ENCODE peak calls at places on chromosomes 12 and 14, in eight cellular contexts. R is AG04450; P is AG10803; N is CD8-positive, alpha-beta T cell; B is dorsolateral prefrontal cortex; O is heart left ventricle; E is A673; Z is transverse colon. M is an unnamed sample.

GRCh38 chr12:64673490-64674169 is 63.3 kb downstream of the RASSF3 start:
- DNase-seq in E (peak), O (no peak), P (no peak), N (no peak), Z (no peak), R (no peak), B (no peak), M (no peak)

GRCh38 chr12:69838086-69838440 is 13.0 kb downstream of the MYRFL start:
- DNase-seq in Z (peak), O (no peak), N (no peak), B (no peak), P (no peak), R (no peak), E (no peak), M (no peak)

GRCh38 chr14:91420686-91421085 is 3.1 kb upstream of the CCDC88C start:
- DNase-seq in B (no peak), P (no peak), N (no peak), Z (no peak), R (no peak), O (no peak), E (no peak), M (no peak)

GRCh38 chr14:80152166-80152565 is 59.1 kb downstream of the DIO2 start:
- DNase-seq in N (no peak), B (no peak), E (peak), Z (no peak), R (no peak), O (no peak), P (no peak), M (no peak)

GRCh38 chr12:19144985-19145384 is 15.5 kb downstream of the PLEKHA5 start:
- DNase-seq in R (no peak), P (no peak), N (no peak), B (no peak), O (no peak), Z (no peak), E (no peak), M (no peak)

GRCh38 chr14:54556535-54556934 is 10.4 kb upstream of the SAMD4A start:
- DNase-seq in B (no peak), O (no peak), E (no peak), R (no peak), P (peak), Z (no peak), N (no peak), M (peak)

GRCh38 chr14:104968153-104968527 is 10.0 kb downstream of the AHNAK2 start:
- DNase-seq in N (no peak), Z (peak), O (peak), E (peak), P (peak), B (no peak), R (no peak), M (no peak)

GRCh38 chr14:71483154-71483553 is 449.1 kb upstream of the RGS6 start:
- DNase-seq in P (no peak), N (no peak), Z (no peak), B (no peak), E (no peak), R (no peak), O (no peak), M (no peak)

GRCh38 chr12:131840643-131841416 is 12.6 kb downstream of the MMP17 start:
- DNase-seq in P (no peak), R (no peak), E (no peak), B (no peak), N (no peak), O (no peak), Z (no peak), M (no peak)

GRCh38 chr12:6326316-6326959 is 15.4 kb downstream of the TNFRSF1A start:
- DNase-seq in P (peak), N (no peak), R (no peak), O (peak), Z (peak), B (no peak), E (peak), M (peak)

GRCh38 chr14:64082837-64083236 is 211.3 kb downstream of the ESR2 start:
- DNase-seq in B (no peak), N (no peak), O (no peak), E (no peak), R (no peak), P (no peak), Z (no peak), M (no peak)

GRCh38 chr12:63967358-63967757 is 122.9 kb downstream of the SRGAP1 start:
- DNase-seq in B (no peak), N (no peak), E (peak), O (no peak), R (no peak), P (peak), Z (no peak), M (no peak)

GRCh38 chr14:53356361-53357150 is 203.4 kb upstream of the DDHD1 start:
- DNase-seq in Z (no peak), B (no peak), P (no peak), E (no peak), R (no peak), N (no peak), O (no peak), M (no peak)

GRCh38 chr14:74417201-74417600 is 8.8 kb downstream of the SYNDIG1L start:
- DNase-seq in N (no peak), O (no peak), P (no peak), Z (no peak), E (no peak), B (no peak), R (no peak), M (no peak)

GRCh38 chr12:39043425-39043824 is 138.0 kb upstream of the CPNE8 start:
- DNase-seq in R (no peak), P (no peak), B (no peak), N (no peak), E (no peak), O (no peak), Z (no peak), M (no peak)

GRCh38 chr12:59149995-59150642 is 229.8 kb upstream of the LRIG3 start:
- DNase-seq in R (peak), Z (no peak), E (peak), B (no peak), P (peak), O (peak), N (no peak), M (peak)

GRCh38 chr12:42705863-42706262 is 116.3 kb upstream of the PRICKLE1 start:
- DNase-seq in N (no peak), E (no peak), Z (peak), R (peak), O (peak), B (peak), P (peak), M (peak)

GRCh38 chr12:54390668-54391551 is 6.4 kb upstream of the ZNF385A start:
- DNase-seq in Z (peak), O (no peak), N (peak), P (no peak), E (peak), B (peak), R (no peak), M (peak)

GRCh38 chr12:10634427-10634826 is 21.0 kb upstream of the MAGOHB start:
- DNase-seq in O (no peak), R (no peak), P (peak), E (no peak), Z (no peak), B (no peak), N (no peak), M (peak)

GRCh38 chr14:89407856-89408255 is 9.2 kb downstream of the FOXN3 start:
- DNase-seq in Z (no peak), P (no peak), R (no peak), O (no peak), B (no peak), E (no peak), N (no peak), M (peak)

GRCh38 chr12:82329508-82329907 is 28.7 kb downstream of the CCDC59 start:
- DNase-seq in B (no peak), E (peak), N (no peak), R (no peak), P (no peak), O (no peak), Z (no peak), M (no peak)

GRCh38 chr14:104635717-104636116 is 31.1 kb upstream of the TMEM179 start:
- DNase-seq in O (no peak), Z (no peak), B (no peak), N (no peak), P (no peak), R (no peak), E (no peak), M (no peak)

GRCh38 chr12:32486158-32486557 is 86.8 kb downstream of the FGD4 start:
- DNase-seq in N (no peak), O (no peak), B (no peak), R (no peak), P (no peak), E (no peak), Z (no peak), M (no peak)

GRCh38 chr14:52878469-52878868 is 72.4 kb downstream of the FERMT2 start:
- DNase-seq in B (no peak), R (no peak), E (no peak), P (peak), Z (no peak), O (no peak), N (no peak), M (no peak)

DNA sequence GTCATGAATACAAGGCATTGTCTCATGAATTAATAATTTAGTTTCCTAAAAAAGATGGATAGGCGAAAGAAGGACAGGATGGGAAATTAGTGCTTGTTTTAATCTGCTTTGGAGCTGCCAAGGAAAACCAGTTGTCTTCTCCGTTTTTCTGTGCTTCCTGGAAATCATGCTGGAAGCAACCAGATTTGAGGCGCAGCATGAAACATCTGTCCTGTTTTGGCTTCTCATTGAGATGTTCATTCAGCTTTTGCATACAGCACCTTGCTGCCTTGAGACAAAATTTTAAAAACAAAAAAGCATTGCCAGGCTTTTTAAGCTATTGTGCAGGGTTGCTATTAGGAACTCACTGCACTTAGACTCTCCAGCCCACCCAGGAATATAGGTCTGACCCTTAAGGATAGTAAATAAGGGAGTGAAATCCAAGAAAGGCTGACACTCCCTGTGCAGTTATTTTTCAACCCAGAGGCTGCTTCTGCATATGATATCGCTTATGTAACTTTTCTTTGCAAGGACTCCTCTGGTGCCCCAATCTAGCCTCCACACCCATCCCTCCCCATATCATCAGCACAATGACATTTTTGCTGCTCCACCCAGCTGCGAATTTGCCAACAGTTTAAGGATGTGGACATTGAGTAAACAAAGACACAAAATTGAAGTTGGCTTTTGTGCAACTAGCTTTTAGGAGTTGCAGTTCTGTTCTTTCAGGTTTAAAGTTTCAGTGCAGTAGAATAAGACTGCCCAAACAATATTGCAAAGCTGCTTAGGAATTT is 46.9 kb upstream of the MDM1 start:
- DNase-seq in B (no peak), P (peak), N (no peak), Z (peak), R (no peak), O (peak), E (no peak), M (peak)
- H3K4me3 ChIP-seq in B (no peak), P (no peak), N (no peak), Z (no peak), R (no peak), O (no peak), E (no peak), M (no peak)

DNA sequence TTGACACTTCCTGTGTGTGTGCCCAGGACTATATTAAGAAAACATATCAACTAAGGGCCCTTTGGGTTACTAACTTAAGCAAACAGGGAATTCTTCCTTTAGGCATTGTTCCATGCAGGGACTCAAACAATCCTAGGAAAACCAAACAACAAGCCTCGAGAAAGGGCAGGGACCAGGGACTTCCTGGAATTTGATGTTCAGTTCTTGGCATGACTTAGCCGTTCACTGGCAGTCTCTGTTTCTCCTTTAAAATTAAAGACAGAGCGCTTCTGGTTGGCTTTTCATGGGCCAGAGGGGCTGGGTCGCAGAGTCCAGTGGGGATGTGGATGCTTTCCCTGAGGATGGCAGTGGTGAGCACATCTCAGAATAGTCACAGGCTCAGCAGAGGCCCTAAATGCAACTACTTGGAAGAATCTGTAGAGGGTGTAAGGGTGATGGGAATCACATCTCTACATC is 35.2 kb downstream of the RNFT2 start:
- DNase-seq in N (no peak), R (no peak), B (no peak), Z (no peak), P (peak), E (no peak), O (no peak), M (peak)
- TF ChIP-seq CTCF in N (no peak), R (no peak), B (peak), Z (no peak), P (no peak), E (peak), O (no peak), M (peak)

DNA sequence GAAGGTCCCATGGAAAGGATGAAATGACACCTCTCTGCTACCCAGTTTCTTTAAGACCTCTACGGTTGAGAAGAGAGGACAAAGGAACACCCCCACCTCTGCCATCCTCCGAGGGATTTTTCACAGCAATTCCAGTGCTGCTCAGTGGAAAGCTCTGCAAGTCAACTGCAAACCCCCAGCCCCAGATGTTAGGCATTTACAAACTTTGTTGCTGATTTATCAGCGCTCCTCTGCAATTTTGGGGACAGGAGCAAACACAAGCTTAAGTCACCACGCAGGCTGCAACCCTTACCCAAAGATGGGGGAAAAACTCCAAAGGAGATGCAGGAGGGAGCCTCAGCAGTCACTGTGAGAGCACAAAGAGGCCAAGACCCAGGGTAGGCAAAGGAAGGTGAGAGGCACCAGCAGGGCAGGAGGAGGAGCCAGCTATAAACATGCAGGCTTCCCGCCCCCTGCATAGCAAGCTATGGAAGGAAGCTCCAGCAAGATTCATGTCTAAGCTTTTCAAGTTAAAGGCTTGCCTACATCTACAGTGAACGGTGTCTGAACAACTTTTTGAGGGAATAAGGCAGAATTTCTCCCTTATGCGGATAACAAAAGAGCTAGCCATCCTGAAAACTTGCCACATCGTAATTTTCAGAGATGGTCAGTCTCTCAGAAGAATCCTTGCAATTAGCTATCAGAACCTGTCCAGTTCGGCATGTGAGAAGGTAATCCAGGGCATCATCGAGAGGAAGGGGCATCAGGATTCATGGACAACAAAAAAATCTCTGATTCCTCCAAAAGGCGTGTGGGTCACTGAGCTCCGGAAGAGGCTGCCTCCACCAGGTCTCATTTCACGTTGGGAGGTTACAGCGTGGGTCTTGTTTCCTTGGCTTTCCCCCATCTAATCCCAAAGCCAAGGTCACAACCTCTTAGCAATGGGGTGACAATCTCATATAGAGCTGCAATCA is 3.9 kb downstream of the CTDSP2 start:
- DNase-seq in B (no peak), N (peak), E (peak), R (no peak), P (no peak), Z (peak), O (no peak), M (no peak)
- H3K4me3 ChIP-seq in B (peak), N (peak), E (peak), R (peak), P (peak), Z (no peak), O (no peak), M (peak)

GRCh38 chr12:79512068-79512467 is 178.7 kb downstream of the PAWR start:
- DNase-seq in E (peak), R (no peak), P (no peak), N (no peak), B (no peak), O (no peak), Z (no peak), M (no peak)
- TF ChIP-seq CTCF in E (peak), R (no peak), P (peak), N (no peak), B (no peak), O (no peak), Z (no peak), M (no peak)

DNA sequence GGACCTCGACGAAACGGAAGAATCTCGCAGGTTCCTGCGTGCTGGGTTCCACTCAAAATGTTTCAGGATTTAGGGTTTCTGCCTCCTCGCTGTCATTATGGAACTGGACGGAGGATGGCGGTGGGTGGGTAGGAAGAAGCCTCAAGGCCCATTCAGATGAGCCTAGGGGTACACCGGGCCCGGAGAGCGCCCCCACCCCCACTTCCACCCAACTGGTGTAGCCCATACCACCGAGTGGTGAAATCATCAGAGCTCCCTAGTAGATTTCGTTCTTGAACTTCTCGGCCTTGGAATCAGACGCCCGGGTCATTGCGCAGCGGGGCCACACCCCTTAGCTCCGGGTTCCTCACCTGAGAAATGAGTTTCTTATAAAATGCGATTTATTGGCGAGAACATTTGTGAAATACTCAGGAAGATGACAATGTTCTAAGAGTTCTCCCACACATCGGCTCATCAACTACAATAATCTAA is 13.3 kb upstream of the TBX3 start:
- DNase-seq in B (no peak), N (no peak), E (no peak), P (no peak), R (no peak), Z (no peak), O (no peak), M (no peak)
- H3K4me3 ChIP-seq in B (no peak), N (no peak), E (no peak), P (no peak), R (no peak), Z (no peak), O (no peak), M (no peak)

GRCh38 chr12:67019070-67019469 is 250.1 kb upstream of the CAND1 start:
- DNase-seq in O (no peak), R (no peak), B (peak), P (no peak), N (no peak), E (no peak), Z (no peak), M (no peak)

GRCh38 chr12:67014642-67015041 is 254.5 kb upstream of the CAND1 start:
- DNase-seq in E (no peak), B (no peak), Z (no peak), O (no peak), R (no peak), P (no peak), N (no peak), M (no peak)

GRCh38 chr12:67018105-67018504 is 251.1 kb upstream of the CAND1 start:
- DNase-seq in E (peak), B (no peak), N (no peak), P (no peak), R (no peak), O (no peak), Z (no peak), M (no peak)
- TF ChIP-seq CTCF in E (peak), B (no peak), N (no peak), P (no peak), R (no peak), O (no peak), Z (no peak), M (no peak)

GRCh38 chr14:92675421-92675820 is 73.0 kb downstream of the LGMN start:
- DNase-seq in B (no peak), Z (no peak), E (no peak), P (no peak), R (no peak), N (no peak), O (no peak), M (no peak)

GRCh38 chr14:92676448-92677086 is 71.9 kb downstream of the LGMN start:
- DNase-seq in N (no peak), B (no peak), E (no peak), R (no peak), Z (no peak), O (no peak), P (no peak), M (no peak)

GRCh38 chr14:92677087-92677668 is 71.2 kb downstream of the LGMN start:
- DNase-seq in N (peak), B (no peak), E (no peak), Z (no peak), O (no peak), P (no peak), R (no peak), M (no peak)

GRCh38 chr14:92677955-92678354 is 70.5 kb downstream of the LGMN start:
- DNase-seq in E (no peak), R (no peak), P (no peak), Z (no peak), O (no peak), B (no peak), N (no peak), M (no peak)

GRCh38 chr14:92676031-92676430 is 72.4 kb downstream of the LGMN start:
- DNase-seq in E (no peak), Z (peak), P (no peak), N (no peak), B (no peak), O (no peak), R (no peak), M (no peak)
- H3K4me3 ChIP-seq in E (no peak), Z (no peak), P (no peak), N (no peak), B (no peak), O (no peak), R (no peak), M (no peak)

GRCh38 chr12:51818086-51818485 is 30.4 kb downstream of the FIGNL2 start:
- DNase-seq in R (no peak), O (no peak), Z (no peak), N (no peak), P (no peak), B (no peak), E (no peak), M (no peak)

GRCh38 chr12:51817027-51817953 is 31.2 kb downstream of the FIGNL2 start:
- DNase-seq in R (no peak), B (no peak), O (no peak), E (no peak), P (no peak), N (no peak), Z (no peak), M (no peak)

GRCh38 chr12:51813931-51814310 is 34.6 kb downstream of the FIGNL2 start:
- DNase-seq in R (no peak), P (no peak), B (no peak), E (no peak), O (no peak), N (no peak), Z (no peak), M (no peak)

GRCh38 chr12:51814311-51815088 is 34.0 kb downstream of the FIGNL2 start:
- DNase-seq in E (peak), B (no peak), R (peak), P (peak), Z (peak), N (peak), O (peak), M (peak)

GRCh38 chr12:51815571-51815970 is 32.9 kb downstream of the FIGNL2 start:
- DNase-seq in N (no peak), E (no peak), P (no peak), Z (no peak), O (no peak), R (no peak), B (no peak), M (no peak)
- TF ChIP-seq CTCF in N (no peak), E (no peak), P (no peak), Z (no peak), O (no peak), R (no peak), B (no peak), M (no peak)

GRCh38 chr12:16608346-16608745 is 2.4 kb upstream of the LMO3 start:
- DNase-seq in E (no peak), P (no peak), R (no peak), O (no peak), Z (no peak), N (no peak), B (no peak), M (no peak)
- H3K4me3 ChIP-seq in E (peak), P (no peak), R (no peak), O (no peak), Z (no peak), N (no peak), B (peak), M (no peak)

GRCh38 chr12:104958009-104958945 is at the start of gene SLC41A2:
- DNase-seq in P (peak), B (peak), O (peak), E (peak), R (peak), N (peak), Z (peak), M (peak)
- TF ChIP-seq CTCF in P (no peak), B (peak), O (no peak), E (no peak), R (no peak), N (no peak), Z (peak), M (no peak)